ENCODE peak calls at places on chromosomes 16 and 17, in five cellular contexts. H is kidney, F is fibroblast of mammary gland, I is cardiac fibroblast, E is AG04450. T is an unnamed sample.

GRCh38 chr17:27247071-27247957 is 46.6 kb upstream of the WSB1 start:
- DNase-seq in H (peak), F (peak), I (peak), E (peak), T (no peak)

GRCh38 chr17:61533797-61534196 is 57.2 kb downstream of the NACA2 start:
- DNase-seq in H (no peak), F (no peak), I (no peak), E (no peak), T (no peak)

GRCh38 chr17:57559634-57560387 is 185.3 kb downstream of the CCDC182 start:
- DNase-seq in H (no peak), F (no peak), I (no peak), E (no peak), T (no peak)

GRCh38 chr17:30519707-30520106 is 42.5 kb downstream of the GOSR1 start:
- DNase-seq in H (no peak), F (peak), I (peak), E (peak), T (peak)

GRCh38 chr16:48590476-48590875 is 19.5 kb downstream of the N4BP1 start:
- DNase-seq in H (no peak), F (no peak), I (no peak), E (no peak), T (no peak)

GRCh38 chr17:63740464-63741181 is 976 bp downstream of the STRADA start:
- DNase-seq in H (no peak), F (peak), I (peak), E (no peak), T (no peak)

GRCh38 chr17:39923836-39924690 is 3.3 kb downstream of the ORMDL3 start:
- DNase-seq in H (no peak), F (peak), I (peak), E (no peak), T (no peak)

GRCh38 chr16:15037745-15038144 is 18.1 kb downstream of the NTAN1 start:
- DNase-seq in H (no peak), F (no peak), I (no peak), E (no peak), T (no peak)

GRCh38 chr17:79749156-79749815 is 18.5 kb downstream of the ENPP7 start:
- DNase-seq in H (no peak), F (peak), I (peak), E (peak), T (peak)

GRCh38 chr17:43416998-43417891 is 18.5 kb downstream of the ARL4D start:
- DNase-seq in H (peak), F (peak), I (peak), E (no peak), T (no peak)

GRCh38 chr17:58364270-58364942 is 12.4 kb upstream of the SUPT4H1 start:
- DNase-seq in H (no peak), F (no peak), I (no peak), E (no peak), T (no peak)

GRCh38 chr16:20798364-20798763 is 7.9 kb downstream of the ERI2 start:
- DNase-seq in H (no peak), F (no peak), I (no peak), E (no peak), T (no peak)

GRCh38 chr16:22098538-22099255 is 6.4 kb downstream of the VWA3A start:
- DNase-seq in H (no peak), F (peak), I (peak), E (no peak), T (peak)

GRCh38 chr17:4657678-4658077 is 16.2 kb upstream of the ALOX15 start:
- DNase-seq in H (no peak), F (no peak), I (peak), E (no peak), T (no peak)

GRCh38 chr17:66654341-66654740 is 180.6 kb upstream of the CACNG5 start:
- DNase-seq in H (no peak), F (peak), I (peak), E (peak), T (no peak)

GRCh38 chr16:28297784-28298510 is 5.6 kb downstream of the SBK1 start:
- DNase-seq in H (no peak), F (no peak), I (no peak), E (no peak), T (no peak)

GRCh38 chr16:88014201-88014781 is 63.1 kb downstream of the BANP start:
- DNase-seq in H (no peak), F (peak), I (peak), E (peak), T (no peak)

GRCh38 chr17:7258731-7259554 is 3.3 kb downstream of the CLDN7 start:
- DNase-seq in H (no peak), F (peak), I (peak), E (no peak), T (no peak)

GRCh38 chr17:67245694-67246397 is 850 bp upstream of the HELZ start:
- DNase-seq in H (peak), F (no peak), I (no peak), E (no peak), T (no peak)

GRCh38 chr17:50487213-50488096 is 8.8 kb downstream of the RSAD1 start:
- DNase-seq in H (peak), F (peak), I (peak), E (no peak), T (no peak)

GRCh38 chr17:73091770-73092517 is 544 bp downstream of the SLC39A11 start:
- DNase-seq in H (no peak), F (no peak), I (peak), E (no peak), T (no peak)

GRCh38 chr17:13253746-13254410 is 236.1 kb upstream of the ELAC2 start:
- DNase-seq in H (no peak), F (no peak), I (no peak), E (no peak), T (no peak)

GRCh38 chr16:11627822-11628457 is 40.3 kb upstream of the SNN start:
- DNase-seq in H (no peak), F (peak), I (peak), E (no peak), T (no peak)

GRCh38 chr16:11630230-11631056 is 37.8 kb upstream of the SNN start:
- DNase-seq in H (no peak), F (no peak), I (no peak), E (no peak), T (no peak)

GRCh38 chr16:11627292-11627663 is 40.6 kb upstream of the LITAF start:
- DNase-seq in H (no peak), F (no peak), I (no peak), E (no peak), T (no peak)

GRCh38 chr16:11631214-11631613 is 37.0 kb upstream of the SNN start:
- DNase-seq in H (no peak), F (no peak), I (no peak), E (no peak), T (no peak)

GRCh38 chr16:11629071-11630030 is 38.9 kb upstream of the SNN start:
- DNase-seq in H (no peak), F (no peak), I (no peak), E (peak), T (no peak)
- H3K4me3 ChIP-seq in H (no peak), F (no peak), I (no peak), E (no peak), T (no peak)

GRCh38 chr17:1612400-1612799 is 16.2 kb downstream of the SLC43A2 start:
- DNase-seq in H (no peak), F (no peak), I (no peak), E (no peak), T (no peak)

GRCh38 chr17:1623057-1623456 is 5.6 kb downstream of the SLC43A2 start:
- DNase-seq in H (no peak), F (no peak), I (no peak), E (no peak), T (no peak)

GRCh38 chr17:1621273-1621954 is 7.2 kb downstream of the SLC43A2 start:
- DNase-seq in H (no peak), F (no peak), I (no peak), E (no peak), T (no peak)

GRCh38 chr17:1620486-1620885 is 8.1 kb downstream of the SLC43A2 start:
- DNase-seq in H (no peak), F (no peak), I (no peak), E (no peak), T (no peak)

DNA sequence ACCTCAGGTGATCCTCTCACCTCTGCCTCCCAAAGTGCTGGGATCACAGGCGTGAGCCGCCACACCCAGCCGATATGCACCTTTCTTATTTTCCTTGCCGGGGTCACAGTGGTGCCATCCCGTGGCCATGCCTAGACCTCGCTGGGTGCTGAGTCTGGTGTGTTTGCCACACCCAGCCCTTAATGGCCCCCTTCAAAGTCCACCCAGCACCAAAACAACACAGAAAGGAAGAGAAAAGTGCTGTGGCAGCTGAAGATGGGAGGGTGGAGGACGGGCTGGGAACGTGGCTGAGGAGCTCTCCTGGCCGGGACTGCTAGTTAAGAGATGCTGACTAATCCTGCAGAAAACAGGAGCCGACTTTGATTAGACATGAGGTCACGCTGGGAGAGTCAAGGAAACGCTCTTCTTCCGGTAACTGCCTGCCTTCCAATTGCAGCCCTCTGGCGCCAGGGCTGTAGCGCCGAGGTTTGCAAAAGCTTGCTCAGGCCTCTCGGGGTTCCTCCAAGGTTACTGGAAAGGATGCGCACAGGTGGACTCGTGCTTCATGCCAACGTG is 10.9 kb downstream of the SLC43A2 start:
- DNase-seq in H (no peak), F (peak), I (peak), E (no peak), T (peak)
- TF ChIP-seq CTCF in H (no peak), F (no peak), I (no peak), E (no peak), T (no peak)

DNA sequence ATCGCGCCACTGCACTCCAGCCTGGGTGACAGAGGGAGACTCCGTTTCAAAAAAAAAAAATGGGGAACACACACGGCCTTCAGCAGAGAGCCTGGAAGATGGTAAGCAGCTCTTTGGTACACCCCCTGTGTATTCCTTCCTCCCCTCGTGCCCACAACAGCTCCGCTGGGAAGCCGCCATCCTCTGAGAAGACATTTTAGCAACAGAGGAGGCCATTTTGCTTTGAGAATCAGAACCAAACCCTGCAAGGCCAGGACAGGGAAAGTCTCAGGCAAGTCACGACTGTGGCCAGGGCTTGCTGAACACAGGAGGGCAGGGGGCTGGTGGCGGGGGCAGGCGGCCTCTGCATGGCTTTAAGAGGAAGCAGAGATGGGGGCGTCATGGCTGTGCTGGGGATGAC is 45.7 kb downstream of the SOCS1 start:
- DNase-seq in H (no peak), F (no peak), I (no peak), E (no peak), T (no peak)
- H3K4me3 ChIP-seq in H (no peak), F (no peak), I (no peak), E (no peak), T (no peak)

DNA sequence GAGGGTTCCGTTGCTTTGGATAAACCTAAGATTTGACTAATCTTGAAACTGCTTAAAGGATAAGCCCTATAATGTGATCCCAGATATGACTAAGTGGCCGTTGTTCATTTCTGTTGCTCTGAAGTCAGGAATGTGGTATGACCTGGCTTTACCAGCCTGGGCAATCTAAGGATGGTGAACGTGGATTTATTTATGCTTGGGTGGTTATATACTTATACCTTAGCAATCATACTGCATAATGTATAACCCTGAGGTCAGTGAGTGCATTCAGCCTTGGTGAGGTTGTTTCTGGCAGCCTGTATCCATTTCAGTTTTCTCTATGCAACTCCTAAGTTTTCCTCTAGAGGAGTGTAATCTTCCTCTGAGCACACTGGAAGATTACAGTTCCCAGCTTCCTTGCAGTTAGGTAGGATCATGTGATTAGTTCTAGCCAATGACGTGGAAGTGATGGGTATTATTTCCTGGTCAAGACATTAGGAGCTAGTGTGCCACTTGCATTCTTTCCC is 41.9 kb downstream of the FTO start:
- DNase-seq in H (no peak), F (peak), I (peak), E (no peak), T (no peak)
- TF ChIP-seq CTCF in H (no peak), F (peak), I (peak), E (peak), T (no peak)

GRCh38 chr17:74892974-74893911 is at the start of gene FADS6:
- DNase-seq in H (no peak), F (no peak), I (no peak), E (no peak), T (no peak)
- H3K4me3 ChIP-seq in H (peak), F (no peak), I (peak), E (no peak), T (no peak)

GRCh38 chr16:78925071-78925714 is 675.3 kb downstream of the MAF start:
- DNase-seq in H (no peak), F (peak), I (peak), E (no peak), T (no peak)
- TF ChIP-seq CTCF in H (peak), F (peak), I (peak), E (no peak), T (peak)

DNA sequence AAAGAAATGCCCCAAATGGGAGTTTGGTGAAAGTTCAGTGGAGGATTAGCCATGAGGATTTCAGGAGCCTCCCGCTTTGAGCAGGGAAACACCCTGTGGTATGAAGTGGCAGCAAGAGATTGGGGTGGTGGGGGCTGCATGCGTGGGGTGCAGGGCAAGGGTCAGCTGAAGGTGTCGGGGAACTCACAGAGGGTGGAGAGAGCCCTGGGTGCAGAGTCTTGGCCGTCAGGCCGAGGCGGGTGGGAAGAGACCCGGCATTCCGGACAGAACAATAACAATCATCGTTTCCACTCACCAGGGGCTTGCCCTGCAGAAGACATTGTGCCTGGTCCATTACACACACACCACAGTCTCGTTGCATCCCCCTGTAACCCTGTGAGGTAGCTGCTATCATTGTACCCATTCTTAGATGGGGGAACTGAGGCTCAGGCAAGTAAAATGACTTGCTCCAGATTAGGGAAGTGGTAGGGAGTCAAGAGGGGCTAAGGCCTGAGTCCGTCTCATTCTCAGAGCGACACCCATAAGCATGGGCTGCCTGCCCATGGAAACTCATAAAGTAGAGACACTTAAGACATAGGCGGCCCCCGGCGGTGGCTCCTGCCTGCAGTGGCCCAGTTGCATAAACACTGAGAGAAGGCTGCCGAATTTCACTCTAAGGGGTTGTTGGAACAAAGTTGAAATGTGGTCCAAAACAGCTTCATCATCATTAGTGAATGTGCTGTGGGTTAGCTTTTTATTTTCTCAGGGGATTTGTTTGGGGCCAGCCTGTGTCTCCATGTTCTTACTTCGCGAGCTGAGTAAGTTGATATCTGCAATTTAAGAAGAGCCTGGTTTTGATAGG is 93.3 kb downstream of the CMIP start:
- DNase-seq in H (peak), F (peak), I (peak), E (no peak), T (peak)
- H3K4me3 ChIP-seq in H (no peak), F (no peak), I (no peak), E (no peak), T (no peak)

GRCh38 chr17:17888371-17888770 is 51.6 kb upstream of the SREBF1 start:
- DNase-seq in H (peak), F (no peak), I (no peak), E (no peak), T (no peak)

GRCh38 chr17:17886747-17887146 is 50.0 kb upstream of the SREBF1 start:
- DNase-seq in H (peak), F (peak), I (no peak), E (no peak), T (no peak)

GRCh38 chr17:17889922-17890321 is 53.1 kb upstream of the SREBF1 start:
- DNase-seq in H (no peak), F (no peak), I (no peak), E (no peak), T (no peak)

GRCh38 chr17:17887752-17888304 is 51.0 kb upstream of the SREBF1 start:
- DNase-seq in H (peak), F (no peak), I (no peak), E (no peak), T (no peak)

DNA sequence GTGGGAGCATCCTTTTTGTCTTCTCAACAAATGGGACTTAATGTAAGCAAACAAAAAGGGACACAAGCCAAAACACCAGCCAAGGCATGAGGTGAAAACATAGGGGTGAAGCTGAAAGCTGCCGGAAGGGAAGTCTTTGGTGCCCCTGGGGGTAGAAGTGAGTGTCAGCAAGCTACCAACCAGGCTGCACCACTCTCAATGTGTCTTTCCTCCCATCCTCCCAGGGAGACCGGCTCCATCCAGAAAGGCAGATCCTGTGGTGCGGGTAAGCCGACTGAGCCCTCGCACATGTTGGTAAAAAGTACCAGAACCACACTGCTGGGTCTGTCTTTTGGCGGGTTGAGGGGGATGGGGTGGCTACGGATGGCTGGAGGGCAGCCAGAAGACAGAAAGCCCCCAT is 52.0 kb upstream of the SREBF1 start:
- DNase-seq in H (peak), F (no peak), I (no peak), E (no peak), T (no peak)
- TF ChIP-seq CTCF in H (no peak), F (no peak), I (peak), E (peak), T (peak)

GRCh38 chr16:10390330-10390729 is 4.5 kb downstream of the ATF7IP2 start:
- DNase-seq in H (no peak), F (no peak), I (no peak), E (no peak), T (no peak)

GRCh38 chr16:10386517-10387377 is 886 bp downstream of the ATF7IP2 start:
- DNase-seq in H (no peak), F (peak), I (peak), E (no peak), T (no peak)

GRCh38 chr16:10387378-10387681 is 1.5 kb downstream of the ATF7IP2 start:
- DNase-seq in H (no peak), F (no peak), I (no peak), E (no peak), T (no peak)

GRCh38 chr16:10390867-10391266 is 5.0 kb downstream of the ATF7IP2 start:
- DNase-seq in H (no peak), F (no peak), I (no peak), E (no peak), T (no peak)

DNA sequence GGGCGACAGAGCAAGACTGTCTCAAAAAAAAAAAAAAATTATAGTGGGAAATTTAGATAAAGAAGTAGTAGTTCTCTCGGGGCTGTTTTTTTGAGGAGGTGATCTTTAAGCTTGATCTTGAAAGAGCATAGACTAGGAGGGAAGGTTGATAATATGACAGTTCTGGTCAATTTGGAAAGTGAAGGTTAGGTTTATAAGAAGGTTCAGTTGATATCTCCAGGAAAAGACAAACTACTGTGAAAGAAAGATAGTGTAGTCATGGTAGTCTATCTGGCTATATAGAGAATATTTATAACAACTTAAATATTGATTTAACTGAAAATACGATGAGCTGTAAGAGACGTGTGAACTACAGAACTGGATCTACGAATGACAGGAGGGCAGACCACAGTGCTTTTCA is 3.1 kb downstream of the ATF7IP2 start:
- DNase-seq in H (no peak), F (no peak), I (no peak), E (no peak), T (no peak)
- H3K4me3 ChIP-seq in H (no peak), F (no peak), I (no peak), E (no peak), T (no peak)

T was measured in astrocyte of the cerebellum.